ENCODE peak calls at places on chromosomes 3 and 15, in eight cellular contexts. One of them, this sample, is unnamed.

GRCh38 chr3:139110072-139110830 is 65.6 kb upstream of the PRR23C start:
- DNase-seq in heart right ventricle: peak; percentile 49
- DNase-seq in neuronal stem cell: no peak
- DNase-seq in cardiac muscle cell: no peak
- DNase-seq in ovary: no peak
- DNase-seq in HCT116: no peak
- DNase-seq in adrenal gland: peak; percentile 64
- DNase-seq in lower lobe of right lung: no peak
- DNase-seq in this sample: no peak

GRCh38 chr15:59405079-59405478 is 32.4 kb upstream of the MYO1E start:
- DNase-seq in cardiac muscle cell: no peak
- DNase-seq in HCT116: no peak
- DNase-seq in heart right ventricle: no peak
- DNase-seq in neuronal stem cell: no peak
- DNase-seq in ovary: no peak
- DNase-seq in lower lobe of right lung: no peak
- DNase-seq in adrenal gland: no peak
- DNase-seq in this sample: no peak

GRCh38 chr15:85689729-85690128 is 105.0 kb downstream of the KLHL25 start:
- DNase-seq in cardiac muscle cell: no peak
- DNase-seq in ovary: peak; percentile 44
- DNase-seq in heart right ventricle: peak; percentile 60
- DNase-seq in neuronal stem cell: peak; percentile 43
- DNase-seq in adrenal gland: peak; percentile 66
- DNase-seq in lower lobe of right lung: peak; percentile 60
- DNase-seq in HCT116: no peak
- DNase-seq in this sample: peak; percentile 69

GRCh38 chr15:80585544-80586018 is 109.5 kb upstream of the ABHD17C start:
- DNase-seq in cardiac muscle cell: no peak
- DNase-seq in lower lobe of right lung: no peak
- DNase-seq in ovary: no peak
- DNase-seq in HCT116: peak; percentile 31
- DNase-seq in adrenal gland: no peak
- DNase-seq in neuronal stem cell: no peak
- DNase-seq in heart right ventricle: no peak
- DNase-seq in this sample: no peak

GRCh38 chr15:81270781-81271491 is 53.0 kb downstream of the STARD5 start:
- DNase-seq in ovary: no peak
- DNase-seq in HCT116: no peak
- DNase-seq in adrenal gland: no peak
- DNase-seq in lower lobe of right lung: no peak
- DNase-seq in heart right ventricle: no peak
- DNase-seq in cardiac muscle cell: no peak
- DNase-seq in neuronal stem cell: peak; percentile 65
- DNase-seq in this sample: no peak

GRCh38 chr15:40991355-40991754 is 38.1 kb downstream of the CHAC1 start:
- DNase-seq in lower lobe of right lung: no peak
- DNase-seq in neuronal stem cell: no peak
- DNase-seq in ovary: no peak
- DNase-seq in heart right ventricle: no peak
- DNase-seq in adrenal gland: no peak
- DNase-seq in cardiac muscle cell: no peak
- DNase-seq in HCT116: no peak
- DNase-seq in this sample: no peak

GRCh38 chr3:129389572-129389937 is 38.9 kb downstream of the EFCAB12 start:
- DNase-seq in cardiac muscle cell: no peak
- DNase-seq in HCT116: no peak
- DNase-seq in neuronal stem cell: no peak
- DNase-seq in adrenal gland: no peak
- DNase-seq in lower lobe of right lung: no peak
- DNase-seq in ovary: no peak
- DNase-seq in heart right ventricle: no peak
- DNase-seq in this sample: no peak

GRCh38 chr15:60326824-60327654 is 70.7 kb downstream of the ANXA2 start:
- DNase-seq in lower lobe of right lung: no peak
- DNase-seq in ovary: no peak
- DNase-seq in adrenal gland: no peak
- DNase-seq in cardiac muscle cell: peak; percentile 59
- DNase-seq in HCT116: peak; percentile 47
- DNase-seq in heart right ventricle: peak; percentile 15
- DNase-seq in neuronal stem cell: peak; percentile 68
- DNase-seq in this sample: peak; percentile 62

GRCh38 chr15:43886558-43886957 is 59.8 kb downstream of the WDR76 start:
- DNase-seq in ovary: no peak
- DNase-seq in neuronal stem cell: no peak
- DNase-seq in heart right ventricle: no peak
- DNase-seq in cardiac muscle cell: no peak
- DNase-seq in lower lobe of right lung: no peak
- DNase-seq in HCT116: no peak
- DNase-seq in adrenal gland: no peak
- DNase-seq in this sample: no peak

GRCh38 chr3:188160751-188161150 is 6.8 kb downstream of the LPP start:
- DNase-seq in lower lobe of right lung: no peak
- DNase-seq in cardiac muscle cell: no peak
- DNase-seq in HCT116: no peak
- DNase-seq in ovary: no peak
- DNase-seq in neuronal stem cell: no peak
- DNase-seq in adrenal gland: no peak
- DNase-seq in heart right ventricle: no peak
- DNase-seq in this sample: no peak
- H3K4me1 ChIP-seq in lower lobe of right lung: peaks cover 50% of the 10 kb centered on the region
- H3K4me1 ChIP-seq in cardiac muscle cell: peaks cover 12% of the 10 kb centered on the region
- H3K4me1 ChIP-seq in HCT116: peaks cover 48% of the 10 kb centered on the region
- H3K4me1 ChIP-seq in ovary: peaks cover 7% of the 10 kb centered on the region
- H3K4me1 ChIP-seq in neuronal stem cell: peaks cover 10% of the 10 kb centered on the region
- H3K4me1 ChIP-seq in adrenal gland: peaks cover 26% of the 10 kb centered on the region
- H3K4me1 ChIP-seq in heart right ventricle: peaks cover 93% of the 10 kb centered on the region
- H3K4me1 ChIP-seq in this sample: peaks cover 17% of the 10 kb centered on the region

GRCh38 chr3:39428745-39429201 is 22.3 kb downstream of the RPSA start:
- DNase-seq in cardiac muscle cell: no peak
- DNase-seq in HCT116: no peak
- DNase-seq in ovary: peak; percentile 33
- DNase-seq in lower lobe of right lung: no peak
- DNase-seq in neuronal stem cell: no peak
- DNase-seq in adrenal gland: peak; percentile 81
- DNase-seq in heart right ventricle: peak; percentile 72
- DNase-seq in this sample: no peak
- H3K27ac ChIP-seq in cardiac muscle cell: no peak overlapping the region
- H3K27ac ChIP-seq in HCT116: no peak overlapping the region
- H3K27ac ChIP-seq in ovary: no peak overlapping the region
- H3K27ac ChIP-seq in lower lobe of right lung: no peak overlapping the region
- H3K27ac ChIP-seq in neuronal stem cell: no peak overlapping the region
- H3K27ac ChIP-seq in adrenal gland: no peak overlapping the region
- H3K27ac ChIP-seq in heart right ventricle: peak overlapping the region; percentile 70
- H3K27ac ChIP-seq in this sample: no peak overlapping the region

DNA sequence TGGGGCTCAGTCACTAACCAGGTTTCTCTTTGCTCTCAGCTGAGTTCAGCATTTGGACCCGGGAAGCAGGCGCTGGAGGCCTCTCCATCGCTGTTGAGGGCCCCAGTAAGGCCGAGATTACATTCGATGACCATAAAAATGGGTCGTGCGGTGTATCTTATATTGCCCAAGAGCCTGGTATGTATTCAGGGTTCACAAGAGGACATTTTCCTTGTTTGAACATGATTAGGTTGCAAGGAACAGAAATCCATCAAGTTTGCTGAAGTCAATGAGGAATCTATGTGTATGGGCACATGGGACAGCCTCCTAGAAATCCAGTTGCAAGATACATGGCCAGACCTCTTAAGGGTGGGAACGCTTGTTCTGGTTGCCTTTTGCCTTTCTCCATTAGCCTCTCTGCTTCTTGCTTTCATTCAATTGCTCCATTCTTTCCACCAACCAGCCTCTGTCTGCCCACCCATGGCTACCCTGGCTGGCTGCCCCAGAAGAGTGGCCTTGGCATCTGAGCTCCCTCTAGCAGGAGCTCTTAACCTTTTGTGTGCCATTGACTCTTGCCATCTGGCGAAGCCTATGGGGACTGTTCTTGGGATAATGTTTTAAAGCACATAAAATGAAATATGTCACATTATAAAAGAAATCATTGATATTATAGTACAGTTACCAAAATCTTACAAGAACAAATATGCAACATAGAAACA is 55.9 kb downstream of the DNASE1L3 start:
- DNase-seq in HCT116: no peak
- DNase-seq in ovary: no peak
- DNase-seq in adrenal gland: no peak
- DNase-seq in heart right ventricle: no peak
- DNase-seq in lower lobe of right lung: no peak
- DNase-seq in cardiac muscle cell: no peak
- DNase-seq in neuronal stem cell: no peak
- DNase-seq in this sample: no peak
- H3K36me3 ChIP-seq in HCT116: peaks cover 21% of the 10 kb centered on the region
- H3K36me3 ChIP-seq in ovary: no peaks in the 10 kb centered on the region
- H3K36me3 ChIP-seq in adrenal gland: no peaks in the 10 kb centered on the region
- H3K36me3 ChIP-seq in heart right ventricle: peaks cover 92% of the 10 kb centered on the region
- H3K36me3 ChIP-seq in lower lobe of right lung: peaks cover 91% of the 10 kb centered on the region
- H3K36me3 ChIP-seq in cardiac muscle cell: peaks cover 4% of the 10 kb centered on the region
- H3K36me3 ChIP-seq in neuronal stem cell: peaks cover 34% of the 10 kb centered on the region
- H3K36me3 ChIP-seq in this sample: peaks cover 3% of the 10 kb centered on the region

DNA sequence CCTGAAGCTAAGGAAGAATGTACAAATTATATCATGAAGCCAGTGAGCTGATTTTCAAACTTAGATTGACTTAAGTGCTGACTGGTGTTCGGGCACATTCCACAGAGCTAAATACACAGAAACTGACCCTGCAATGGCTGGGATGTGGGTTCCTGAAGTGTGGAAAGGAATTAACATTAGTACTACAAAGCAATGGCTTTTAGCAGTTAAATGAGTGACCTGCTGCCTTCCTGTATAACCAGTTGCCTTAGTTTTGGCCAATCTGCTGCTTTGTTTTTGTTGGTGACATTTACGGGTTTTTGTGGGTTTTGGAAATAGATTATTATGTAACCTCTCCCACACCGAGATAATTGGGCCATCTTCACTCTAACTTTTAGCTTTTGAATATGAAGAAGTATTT is 2.4 kb upstream of the SKIC8 start:
- DNase-seq in neuronal stem cell: no peak
- DNase-seq in cardiac muscle cell: no peak
- DNase-seq in lower lobe of right lung: no peak
- DNase-seq in ovary: no peak
- DNase-seq in adrenal gland: no peak
- DNase-seq in heart right ventricle: no peak
- DNase-seq in HCT116: no peak
- DNase-seq in this sample: no peak
- H3K4me1 ChIP-seq in neuronal stem cell: peaks cover 2% of the 10 kb centered on the region
- H3K4me1 ChIP-seq in cardiac muscle cell: peaks cover 7% of the 10 kb centered on the region
- H3K4me1 ChIP-seq in lower lobe of right lung: peaks cover 17% of the 10 kb centered on the region
- H3K4me1 ChIP-seq in ovary: peaks cover 3% of the 10 kb centered on the region
- H3K4me1 ChIP-seq in adrenal gland: no peaks in the 10 kb centered on the region
- H3K4me1 ChIP-seq in heart right ventricle: peaks cover 20% of the 10 kb centered on the region
- H3K4me1 ChIP-seq in HCT116: peaks cover 30% of the 10 kb centered on the region
- H3K4me1 ChIP-seq in this sample: peaks cover 8% of the 10 kb centered on the region

DNA sequence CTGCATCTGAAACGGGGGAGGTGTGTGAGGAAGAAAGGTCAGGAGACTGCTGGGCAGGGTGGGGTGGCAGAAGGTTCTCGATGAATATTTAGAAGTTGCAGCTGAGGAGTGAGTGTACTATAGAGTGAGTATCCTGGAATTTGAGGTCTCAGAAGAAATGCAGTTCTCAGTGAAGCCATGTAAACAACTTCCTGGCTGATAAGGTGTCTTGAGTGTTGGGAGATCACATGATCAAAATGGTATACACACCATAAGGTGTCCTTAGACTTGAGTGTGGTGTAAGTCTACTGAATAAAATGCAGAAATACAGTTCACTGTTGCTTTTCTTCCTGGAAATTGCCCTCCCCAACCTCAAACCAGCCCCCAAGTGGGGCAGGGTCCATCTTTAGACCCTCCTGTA is 9.9 kb downstream of the B3GNT5 start:
- DNase-seq in neuronal stem cell: no peak
- DNase-seq in HCT116: no peak
- DNase-seq in adrenal gland: no peak
- DNase-seq in lower lobe of right lung: no peak
- DNase-seq in cardiac muscle cell: no peak
- DNase-seq in ovary: no peak
- DNase-seq in heart right ventricle: no peak
- DNase-seq in this sample: no peak
- H3K27ac ChIP-seq in neuronal stem cell: no peak overlapping the region
- H3K27ac ChIP-seq in HCT116: no peak overlapping the region
- H3K27ac ChIP-seq in adrenal gland: no peak overlapping the region
- H3K27ac ChIP-seq in lower lobe of right lung: no peak overlapping the region
- H3K27ac ChIP-seq in cardiac muscle cell: no peak overlapping the region
- H3K27ac ChIP-seq in ovary: no peak overlapping the region
- H3K27ac ChIP-seq in heart right ventricle: no peak overlapping the region
- H3K27ac ChIP-seq in this sample: no peak overlapping the region

DNA sequence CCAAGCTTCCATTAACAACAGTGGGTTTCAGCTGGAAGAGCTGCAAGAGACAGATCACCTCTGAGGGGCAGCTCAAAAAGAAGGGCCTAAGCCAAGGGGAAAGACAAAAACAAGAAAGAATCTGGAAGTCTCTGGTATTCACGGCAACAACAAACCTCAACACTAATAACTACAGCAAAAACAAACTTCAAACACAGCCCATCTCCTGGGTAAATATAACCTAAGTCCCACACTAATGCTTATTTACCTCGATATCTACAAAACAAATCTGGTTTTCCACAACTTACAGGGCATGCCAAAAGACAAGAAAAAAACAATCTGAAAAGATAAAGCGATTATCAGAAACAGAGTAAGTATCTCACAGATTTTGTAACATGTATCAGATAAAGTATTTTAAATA is 29.7 kb downstream of the TOP2B start:
- DNase-seq in ovary: no peak
- DNase-seq in heart right ventricle: no peak
- DNase-seq in HCT116: no peak
- DNase-seq in cardiac muscle cell: no peak
- DNase-seq in lower lobe of right lung: no peak
- DNase-seq in neuronal stem cell: no peak
- DNase-seq in adrenal gland: no peak
- DNase-seq in this sample: no peak
- H3K36me3 ChIP-seq in ovary: no peaks in the 10 kb centered on the region
- H3K36me3 ChIP-seq in heart right ventricle: peaks cover 77% of the 10 kb centered on the region
- H3K36me3 ChIP-seq in HCT116: peaks cover 4% of the 10 kb centered on the region
- H3K36me3 ChIP-seq in cardiac muscle cell: peaks cover 68% of the 10 kb centered on the region
- H3K36me3 ChIP-seq in lower lobe of right lung: peaks cover 77% of the 10 kb centered on the region
- H3K36me3 ChIP-seq in neuronal stem cell: peaks cover 99% of the 10 kb centered on the region
- H3K36me3 ChIP-seq in adrenal gland: no peaks in the 10 kb centered on the region
- H3K36me3 ChIP-seq in this sample: peaks cover 41% of the 10 kb centered on the region

DNA sequence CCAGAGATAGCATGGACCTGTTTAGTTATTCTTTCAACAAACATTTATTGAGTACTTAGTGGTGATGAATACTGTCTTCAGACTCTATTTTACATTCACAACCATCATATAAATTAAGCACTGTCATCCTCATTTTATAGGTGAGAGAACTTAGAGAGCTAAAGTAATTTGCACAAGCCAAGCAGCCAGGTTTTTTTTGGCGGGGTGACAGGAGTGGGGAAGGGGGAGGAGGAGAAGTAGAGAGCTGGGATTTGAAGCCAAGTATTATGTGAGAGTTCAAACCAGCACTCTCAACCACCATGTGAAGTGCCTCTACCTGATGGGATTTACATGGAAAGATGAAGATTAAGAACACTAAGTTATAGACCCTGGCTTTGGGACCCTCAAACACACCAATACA is 547.4 kb upstream of the IL12A start:
- DNase-seq in adrenal gland: no peak
- DNase-seq in cardiac muscle cell: no peak
- DNase-seq in lower lobe of right lung: no peak
- DNase-seq in HCT116: no peak
- DNase-seq in ovary: no peak
- DNase-seq in neuronal stem cell: no peak
- DNase-seq in heart right ventricle: no peak
- DNase-seq in this sample: no peak
- H3K4me1 ChIP-seq in adrenal gland: no peaks in the 10 kb centered on the region
- H3K4me1 ChIP-seq in cardiac muscle cell: no peaks in the 10 kb centered on the region
- H3K4me1 ChIP-seq in lower lobe of right lung: no peaks in the 10 kb centered on the region
- H3K4me1 ChIP-seq in HCT116: no peaks in the 10 kb centered on the region
- H3K4me1 ChIP-seq in ovary: no peaks in the 10 kb centered on the region
- H3K4me1 ChIP-seq in neuronal stem cell: no peaks in the 10 kb centered on the region
- H3K4me1 ChIP-seq in heart right ventricle: no peaks in the 10 kb centered on the region
- H3K4me1 ChIP-seq in this sample: no peaks in the 10 kb centered on the region